ENCODE peak calls at places on chromosomes 4 and X, in five cellular contexts. S, O, A, K and N are unnamed samples.

GRCh38 chr4:172809998-172810397 is 358.6 kb upstream of the GALNT7 start:
- DNase-seq in S (peak), O (no peak), A (no peak), K (no peak), N (no peak)

GRCh38 chrX:110182362-110182761 is 135.5 kb downstream of the AMMECR1 start:
- DNase-seq in S (peak), O (no peak), A (no peak), K (no peak), N (no peak)

GRCh38 chrX:31527455-31528126 is 455.8 kb upstream of the FTHL17 start:
- DNase-seq in S (no peak), O (no peak), A (peak), K (no peak), N (no peak)

GRCh38 chr4:56668267-56668666 is 12.8 kb downstream of the HOPX start:
- DNase-seq in S (peak), O (no peak), A (peak), K (no peak), N (no peak)

GRCh38 chrX:72495041-72495440 is 77.6 kb downstream of the HDAC8 start:
- DNase-seq in S (no peak), O (no peak), A (no peak), K (no peak), N (no peak)

GRCh38 chr4:4519296-4519898 is 22.5 kb downstream of the STX18 start:
- DNase-seq in S (no peak), O (no peak), A (peak), K (no peak), N (no peak)

GRCh38 chr4:6916587-6917444 is 7.2 kb downstream of the TBC1D14 start:
- DNase-seq in S (peak), O (peak), A (peak), K (no peak), N (no peak)

GRCh38 chr4:187209921-187210613 is 486.4 kb upstream of the FAT1 start:
- DNase-seq in S (no peak), O (no peak), A (no peak), K (no peak), N (no peak)

GRCh38 chr4:81405900-81406401 is 65.8 kb downstream of the RASGEF1B start:
- DNase-seq in S (peak), O (peak), A (peak), K (peak), N (peak)

GRCh38 chr4:7811536-7812190 is 128.0 kb downstream of the AFAP1 start:
- DNase-seq in S (no peak), O (no peak), A (no peak), K (no peak), N (no peak)

GRCh38 chrX:103446665-103447302 is 70.4 kb downstream of the BEX3 start:
- DNase-seq in S (peak), O (no peak), A (peak), K (no peak), N (no peak)

GRCh38 chr4:183471960-183472708 is 27.7 kb downstream of the CDKN2AIP start:
- DNase-seq in S (peak), O (peak), A (peak), K (peak), N (peak)

GRCh38 chrX:71846429-71846828 is 64.2 kb upstream of the NHSL2 start:
- DNase-seq in S (no peak), O (no peak), A (peak), K (no peak), N (no peak)

GRCh38 chrX:129318375-129318774 is 204.9 kb downstream of the SMARCA1 start:
- DNase-seq in S (peak), O (no peak), A (peak), K (no peak), N (peak)

GRCh38 chr4:70839537-70840093 is at the start of gene GRSF1:
- DNase-seq in S (peak), O (peak), A (peak), K (peak), N (peak)

GRCh38 chr4:185311113-185311888 is 84.4 kb downstream of the LRP2BP start:
- DNase-seq in S (peak), O (no peak), A (no peak), K (no peak), N (no peak)

GRCh38 chr4:89316931-89317366 is 9.3 kb upstream of the GPRIN3 start:
- DNase-seq in S (no peak), O (no peak), A (peak), K (no peak), N (no peak)

GRCh38 chrX:129773649-129774458 is 5.9 kb upstream of the SASH3 start:
- DNase-seq in S (peak), O (no peak), A (no peak), K (no peak), N (no peak)

GRCh38 chr4:16687845-16688244 is 210.6 kb downstream of the LDB2 start:
- DNase-seq in S (no peak), O (no peak), A (no peak), K (no peak), N (no peak)

GRCh38 chrX:39309018-39309620 is 507.9 kb downstream of the MID1IP1 start:
- DNase-seq in S (peak), O (no peak), A (peak), K (peak), N (no peak)

GRCh38 chrX:43703211-43703791 is 47.2 kb downstream of the MAOA start:
- DNase-seq in S (no peak), O (no peak), A (peak), K (no peak), N (peak)

GRCh38 chrX:120450163-120450562 is 18.9 kb downstream of the LAMP2 start:
- DNase-seq in S (peak), O (no peak), A (peak), K (no peak), N (no peak)

GRCh38 chr4:40865696-40866095 is 115.9 kb downstream of the NSUN7 start:
- DNase-seq in S (no peak), O (no peak), A (no peak), K (no peak), N (peak)

GRCh38 chrX:123625952-123626351 is 106.9 kb downstream of the THOC2 start:
- DNase-seq in S (no peak), O (no peak), A (no peak), K (no peak), N (no peak)

GRCh38 chr4:173834151-173834550 is 304.1 kb upstream of the HAND2 start:
- DNase-seq in S (no peak), O (no peak), A (no peak), K (no peak), N (peak)

GRCh38 chr4:40281099-40281498 is 54.0 kb upstream of the CHRNA9 start:
- DNase-seq in S (no peak), O (no peak), A (no peak), K (no peak), N (no peak)

GRCh38 chrX:63511361-63511760 is 160.2 kb upstream of the SPIN4 start:
- DNase-seq in S (no peak), O (no peak), A (no peak), K (no peak), N (no peak)

GRCh38 chr4:121034010-121034409 is 38.3 kb downstream of the NDNF start:
- DNase-seq in S (no peak), O (no peak), A (no peak), K (no peak), N (no peak)

GRCh38 chrX:104343408-104344129 is 88.8 kb upstream of the ESX1 start:
- DNase-seq in S (peak), O (no peak), A (peak), K (no peak), N (peak)

GRCh38 chr4:170259631-170260153 is 169.9 kb upstream of the AADAT start:
- DNase-seq in S (peak), O (peak), A (peak), K (peak), N (peak)

GRCh38 chrX:140071037-140071436 is 105.7 kb upstream of the CXorf66 start:
- DNase-seq in S (no peak), O (no peak), A (no peak), K (no peak), N (no peak)

GRCh38 chrX:131513159-131513914 is 30.5 kb upstream of the OR13H1 start:
- DNase-seq in S (no peak), O (no peak), A (no peak), K (no peak), N (no peak)